ENCODE peak calls at places on chromosomes 13 and 19, in four cellular contexts. F is Peyer's patch, T is upper lobe of right lung, J is esophagus squamous epithelium. Y is an unnamed sample.
A peak's percentile ranks its signal among the peaks of the same experiment; 100 is the strongest.

GRCh38 chr19:13640611-13641010 is 123.7 kb upstream of the MRI1 start:
- DNase-seq in F (no peak), T (no peak), J (no peak), Y (no peak)

GRCh38 chr19:10277795-10278583 is 7.1 kb downstream of the ICAM1 start:
- DNase-seq in F (no peak), T (no peak), J (no peak), Y (no peak)

GRCh38 chr19:55005684-55006488 is 32.2 kb downstream of the GP6 start:
- DNase-seq in F (no peak), T (no peak), J (peak; percentile 40), Y (peak; percentile 45)

GRCh38 chr19:49453757-49454248 is 778 bp downstream of the ALDH16A1 start:
- DNase-seq in F (no peak), T (no peak), J (no peak), Y (no peak)

GRCh38 chr19:18604820-18605159 is 1.8 kb downstream of the CRLF1 start:
- DNase-seq in F (no peak), T (no peak), J (no peak), Y (no peak)

GRCh38 chr13:51125495-51126226 is 14.6 kb upstream of the C13orf42 start:
- DNase-seq in F (no peak), T (peak; percentile 69), J (no peak), Y (peak; percentile 29)

GRCh38 chr13:106503272-106503671 is 32.2 kb downstream of the EFNB2 start:
- DNase-seq in F (no peak), T (no peak), J (no peak), Y (no peak)

GRCh38 chr13:99404005-99404755 is 97.0 kb upstream of the GPR183 start:
- DNase-seq in F (no peak), T (peak; percentile 30), J (no peak), Y (no peak)

GRCh38 chr13:75946746-75947397 is 310.7 kb downstream of the LMO7 start:
- DNase-seq in F (no peak), T (no peak), J (no peak), Y (no peak)

GRCh38 chr19:16036397-16036925 is 39.8 kb upstream of the TPM4 start:
- DNase-seq in F (no peak), T (no peak), J (no peak), Y (no peak)

GRCh38 chr13:27921421-27921960 is 1.7 kb downstream of the PDX1 start:
- DNase-seq in F (no peak), T (no peak), J (no peak), Y (no peak)

GRCh38 chr13:98284677-98285076 is 107.6 kb upstream of the RNF113B start:
- DNase-seq in F (no peak), T (no peak), J (no peak), Y (no peak)

GRCh38 chr19:17185590-17185989 is 29.6 kb upstream of the USE1 start:
- DNase-seq in F (no peak), T (no peak), J (no peak), Y (no peak)

GRCh38 chr13:26219726-26220125 is 2.4 kb downstream of the RNF6 start:
- DNase-seq in F (no peak), T (no peak), J (no peak), Y (no peak)

GRCh38 chr13:45627656-45628055 is 12.1 kb upstream of the ERICH6B start:
- DNase-seq in F (no peak), T (no peak), J (no peak), Y (no peak)
- H3K27me3 ChIP-seq in F (no peaks in the 10 kb centered on the region), T (peaks cover 5% of the 10 kb centered on the region), J (no peaks in the 10 kb centered on the region), Y (peaks cover 6% of the 10 kb centered on the region)

DNA sequence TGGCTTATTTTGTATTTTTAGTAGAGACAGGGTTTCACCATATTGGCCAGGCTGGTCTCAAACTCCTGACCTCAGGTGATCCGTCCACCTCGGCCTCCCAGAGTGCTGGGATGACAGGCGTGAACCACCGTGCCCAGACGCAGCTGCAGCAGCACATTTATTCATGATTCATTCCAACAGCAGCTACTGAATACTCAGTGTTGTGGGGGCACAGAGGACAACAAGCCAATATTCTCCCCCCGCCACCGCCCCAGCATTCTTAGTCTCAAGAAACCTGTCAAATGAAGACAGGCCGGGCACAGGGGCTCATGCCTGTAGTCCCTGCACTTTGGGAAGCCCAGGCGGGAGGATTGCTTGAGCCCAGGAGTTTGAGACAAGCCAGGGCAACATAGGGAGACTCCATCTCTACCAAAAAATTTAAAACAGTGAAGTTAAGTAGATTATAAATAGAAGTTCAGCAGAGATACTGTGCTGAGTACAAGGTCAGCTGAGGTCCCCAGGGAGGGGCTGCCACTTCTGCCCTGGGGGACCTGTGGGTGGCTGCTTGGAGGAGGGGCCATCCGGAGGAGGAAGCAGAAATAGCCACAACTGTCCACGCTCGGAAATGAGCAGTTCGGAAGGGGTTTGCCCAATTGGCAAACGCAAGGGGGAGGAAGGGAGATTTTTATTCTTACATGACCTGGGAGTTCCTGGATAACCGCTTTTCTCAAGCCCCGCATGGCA is 4.3 kb downstream of the DOT1L start:
- DNase-seq in F (peak; percentile 49), T (peak; percentile 87), J (peak; percentile 49), Y (no peak)
- H3K4me1 ChIP-seq in F (peaks cover 24% of the 10 kb centered on the region), T (peaks cover 67% of the 10 kb centered on the region), J (peaks cover 64% of the 10 kb centered on the region), Y (peaks cover 34% of the 10 kb centered on the region)

GRCh38 chr19:45527731-45528130 is 20.5 kb downstream of the VASP start:
- DNase-seq in F (no peak), T (no peak), J (no peak), Y (no peak)

GRCh38 chr19:45526971-45527370 is 19.7 kb downstream of the VASP start:
- DNase-seq in F (no peak), T (no peak), J (no peak), Y (no peak)

GRCh38 chr19:45528149-45528743 is 21.0 kb downstream of the VASP start:
- DNase-seq in F (no peak), T (no peak), J (no peak), Y (no peak)

GRCh38 chr19:45531349-45531748 is 24.1 kb downstream of the VASP start:
- DNase-seq in F (no peak), T (no peak), J (no peak), Y (no peak)

DNA sequence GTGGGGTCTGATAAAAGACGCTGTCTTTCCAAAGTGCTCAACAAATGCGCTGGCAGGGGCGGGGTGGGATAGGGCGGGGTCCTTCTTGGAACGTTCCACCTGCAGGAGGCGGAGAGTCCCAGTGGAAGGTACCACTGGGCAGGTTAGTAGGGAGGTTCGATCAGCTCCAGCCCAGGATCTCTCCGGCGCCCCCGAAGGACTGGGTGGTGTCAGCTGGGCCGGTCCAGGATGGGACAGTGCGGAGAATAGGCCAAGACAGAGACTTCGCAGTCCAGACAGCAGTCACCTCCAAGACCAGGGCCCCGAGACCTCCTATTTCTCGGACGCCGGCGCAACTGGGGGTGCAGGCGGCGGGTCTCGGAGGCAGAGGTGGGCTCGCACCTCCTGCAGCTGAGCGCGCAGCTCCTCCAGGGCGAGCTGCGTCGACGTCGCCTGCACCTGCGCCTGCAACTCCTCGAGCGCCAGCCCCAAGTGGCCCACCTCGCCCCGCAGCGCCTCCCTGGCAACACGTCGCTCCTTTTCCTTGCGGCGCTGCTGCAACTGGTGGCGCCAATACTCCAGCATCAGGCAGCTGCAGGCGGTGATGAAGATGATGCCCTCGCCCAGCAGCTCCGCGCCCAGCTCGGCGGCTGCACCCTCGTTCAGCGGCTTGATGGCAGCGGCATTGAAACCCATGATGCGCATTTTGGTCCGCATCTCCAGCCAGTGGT is 21.6 kb downstream of the VASP start:
- DNase-seq in F (peak; percentile 79), T (peak; percentile 74), J (no peak), Y (no peak)
- H3K4me3 ChIP-seq in F (peak overlapping the region; percentile 48), T (peak overlapping the region; percentile 33), J (peak overlapping the region; percentile 65), Y (no peak overlapping the region)

GRCh38 chr19:51127032-51127431 is 2.3 kb downstream of the SIGLEC9 start:
- DNase-seq in F (no peak), T (peak; percentile 50), J (no peak), Y (no peak)

GRCh38 chr19:51124729-51125128 is at the start of gene SIGLEC9:
- DNase-seq in F (no peak), T (peak; percentile 74), J (no peak), Y (no peak)

GRCh38 chr19:51123381-51124186 is 1.1 kb upstream of the SIGLEC9 start:
- DNase-seq in F (no peak), T (peak; percentile 62), J (no peak), Y (peak; percentile 14)

GRCh38 chr19:51124216-51124615 is 490 bp upstream of the SIGLEC9 start:
- DNase-seq in F (no peak), T (peak; percentile 44), J (no peak), Y (no peak)

GRCh38 chr19:51125421-51126075 is 842 bp downstream of the SIGLEC9 start:
- DNase-seq in F (no peak), T (no peak), J (no peak), Y (no peak)
- H3K27me3 ChIP-seq in F (no peaks in the 10 kb centered on the region), T (no peaks in the 10 kb centered on the region), J (no peaks in the 10 kb centered on the region), Y (no peaks in the 10 kb centered on the region)

GRCh38 chr19:44949550-44949949 is 3.7 kb downstream of the APOC2 start:
- DNase-seq in F (no peak), T (no peak), J (no peak), Y (no peak)
- H3K4me1 ChIP-seq in F (no peaks in the 10 kb centered on the region), T (peaks cover 7% of the 10 kb centered on the region), J (peaks cover 11% of the 10 kb centered on the region), Y (peaks cover 3% of the 10 kb centered on the region)